ENCODE peak calls at places on chromosomes 12 and 14, in six cellular contexts. One of them, this sample, is unnamed.

GRCh38 chr12:74537707-74538385 is at the start of gene ATXN7L3B:
- DNase-seq in uterus: peak; percentile 90
- DNase-seq in transverse colon: peak; percentile 95
- DNase-seq in ovary: peak; percentile 93
- DNase-seq in fibroblast of mammary gland: peak; percentile 90
- DNase-seq in CD8-positive, alpha-beta T cell: peak; percentile 95
- DNase-seq in this sample: peak; percentile 100

GRCh38 chr12:106303202-106303820 is 778 bp downstream of the TCP11L2 start:
- DNase-seq in uterus: peak; percentile 86
- DNase-seq in transverse colon: peak; percentile 87
- DNase-seq in ovary: peak; percentile 82
- DNase-seq in fibroblast of mammary gland: peak; percentile 58
- DNase-seq in CD8-positive, alpha-beta T cell: peak; percentile 95
- DNase-seq in this sample: peak; percentile 73

GRCh38 chr12:8890313-8891084 is 23.8 kb upstream of the PHC1 start:
- DNase-seq in uterus: peak; percentile 46
- DNase-seq in transverse colon: peak; percentile 49
- DNase-seq in ovary: peak; percentile 44
- DNase-seq in fibroblast of mammary gland: peak; percentile 37
- DNase-seq in CD8-positive, alpha-beta T cell: peak; percentile 73
- DNase-seq in this sample: peak; percentile 88

GRCh38 chr12:58393152-58393551 is 451.8 kb downstream of the ATP23 start:
- DNase-seq in uterus: no peak
- DNase-seq in transverse colon: no peak
- DNase-seq in ovary: no peak
- DNase-seq in fibroblast of mammary gland: peak; percentile 30
- DNase-seq in CD8-positive, alpha-beta T cell: no peak
- DNase-seq in this sample: peak; percentile 5

GRCh38 chr12:42099433-42099832 is 45.2 kb downstream of the GXYLT1 start:
- DNase-seq in uterus: no peak
- DNase-seq in transverse colon: no peak
- DNase-seq in ovary: no peak
- DNase-seq in fibroblast of mammary gland: no peak
- DNase-seq in CD8-positive, alpha-beta T cell: no peak
- DNase-seq in this sample: no peak

GRCh38 chr14:104586832-104587620 is 7.5 kb downstream of the C14orf180 start:
- DNase-seq in uterus: no peak
- DNase-seq in transverse colon: no peak
- DNase-seq in ovary: no peak
- DNase-seq in fibroblast of mammary gland: no peak
- DNase-seq in CD8-positive, alpha-beta T cell: no peak
- DNase-seq in this sample: peak; percentile 12

GRCh38 chr12:68340404-68341270 is 8.5 kb upstream of the MDM1 start:
- DNase-seq in uterus: no peak
- DNase-seq in transverse colon: no peak
- DNase-seq in ovary: no peak
- DNase-seq in fibroblast of mammary gland: peak; percentile 8
- DNase-seq in CD8-positive, alpha-beta T cell: no peak
- DNase-seq in this sample: no peak

GRCh38 chr14:74476107-74476506 is 17.0 kb downstream of the NPC2 start:
- DNase-seq in uterus: no peak
- DNase-seq in transverse colon: no peak
- DNase-seq in ovary: no peak
- DNase-seq in fibroblast of mammary gland: no peak
- DNase-seq in CD8-positive, alpha-beta T cell: no peak
- DNase-seq in this sample: no peak

GRCh38 chr14:61598980-61599379 is 96.3 kb upstream of the HIF1A start:
- DNase-seq in uterus: no peak
- DNase-seq in transverse colon: no peak
- DNase-seq in ovary: no peak
- DNase-seq in fibroblast of mammary gland: no peak
- DNase-seq in CD8-positive, alpha-beta T cell: no peak
- DNase-seq in this sample: no peak

GRCh38 chr14:83706555-83706954 is 1823.4 kb upstream of the FLRT2 start:
- DNase-seq in uterus: no peak
- DNase-seq in transverse colon: no peak
- DNase-seq in ovary: no peak
- DNase-seq in fibroblast of mammary gland: no peak
- DNase-seq in CD8-positive, alpha-beta T cell: no peak
- DNase-seq in this sample: no peak

GRCh38 chr12:123950476-123951169 is 22.0 kb downstream of the CCDC92 start:
- DNase-seq in uterus: no peak
- DNase-seq in transverse colon: no peak
- DNase-seq in ovary: peak; percentile 24
- DNase-seq in fibroblast of mammary gland: no peak
- DNase-seq in CD8-positive, alpha-beta T cell: no peak
- DNase-seq in this sample: no peak

GRCh38 chr12:131950182-131950913 is 606 bp downstream of the EP400 start:
- DNase-seq in uterus: peak; percentile 29
- DNase-seq in transverse colon: peak; percentile 31
- DNase-seq in ovary: no peak
- DNase-seq in fibroblast of mammary gland: no peak
- DNase-seq in CD8-positive, alpha-beta T cell: peak; percentile 36
- DNase-seq in this sample: no peak

GRCh38 chr14:96383445-96383844 is 8.5 kb upstream of the AK7 start:
- DNase-seq in uterus: no peak
- DNase-seq in transverse colon: no peak
- DNase-seq in ovary: no peak
- DNase-seq in fibroblast of mammary gland: peak; percentile 41
- DNase-seq in CD8-positive, alpha-beta T cell: no peak
- DNase-seq in this sample: no peak

GRCh38 chr12:4214912-4215861 is 58.4 kb upstream of the CCND2 start:
- DNase-seq in uterus: no peak
- DNase-seq in transverse colon: peak; percentile 64
- DNase-seq in ovary: no peak
- DNase-seq in fibroblast of mammary gland: no peak
- DNase-seq in CD8-positive, alpha-beta T cell: peak; percentile 25
- DNase-seq in this sample: peak; percentile 38

GRCh38 chr12:750356-751191 is 1.8 kb upstream of the WNK1 start:
- DNase-seq in uterus: no peak
- DNase-seq in transverse colon: no peak
- DNase-seq in ovary: no peak
- DNase-seq in fibroblast of mammary gland: no peak
- DNase-seq in CD8-positive, alpha-beta T cell: no peak
- DNase-seq in this sample: no peak

DNA sequence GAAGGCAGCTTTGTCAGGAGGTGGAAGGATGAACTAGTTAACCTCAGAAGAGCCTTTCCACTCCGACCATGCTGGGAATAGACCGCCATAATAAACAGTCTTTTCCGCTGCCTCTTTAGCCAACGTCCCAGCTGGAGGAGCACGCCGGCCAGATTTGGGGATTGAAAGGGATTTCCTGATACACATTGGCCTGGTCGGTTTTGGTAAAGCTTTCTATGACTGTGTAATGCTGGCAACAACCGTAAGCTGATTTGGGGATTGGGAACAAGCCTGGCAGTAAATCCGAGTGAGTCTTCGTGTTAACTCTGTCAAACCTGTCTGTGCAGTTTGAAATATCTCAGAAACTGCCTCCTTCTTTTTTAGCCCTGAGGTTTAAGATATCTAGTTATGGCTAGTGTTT is 87.0 kb downstream of the DAD1 start:
- DNase-seq in uterus: no peak
- DNase-seq in transverse colon: no peak
- DNase-seq in ovary: no peak
- DNase-seq in fibroblast of mammary gland: no peak
- DNase-seq in CD8-positive, alpha-beta T cell: no peak
- DNase-seq in this sample: no peak
- H3K4me3 ChIP-seq in uterus: no peak overlapping the region
- H3K4me3 ChIP-seq in transverse colon: no peak overlapping the region
- H3K4me3 ChIP-seq in ovary: no peak overlapping the region
- H3K4me3 ChIP-seq in fibroblast of mammary gland: no peak overlapping the region
- H3K4me3 ChIP-seq in CD8-positive, alpha-beta T cell: peak overlapping the region; percentile 54
- H3K4me3 ChIP-seq in this sample: no peak overlapping the region

DNA sequence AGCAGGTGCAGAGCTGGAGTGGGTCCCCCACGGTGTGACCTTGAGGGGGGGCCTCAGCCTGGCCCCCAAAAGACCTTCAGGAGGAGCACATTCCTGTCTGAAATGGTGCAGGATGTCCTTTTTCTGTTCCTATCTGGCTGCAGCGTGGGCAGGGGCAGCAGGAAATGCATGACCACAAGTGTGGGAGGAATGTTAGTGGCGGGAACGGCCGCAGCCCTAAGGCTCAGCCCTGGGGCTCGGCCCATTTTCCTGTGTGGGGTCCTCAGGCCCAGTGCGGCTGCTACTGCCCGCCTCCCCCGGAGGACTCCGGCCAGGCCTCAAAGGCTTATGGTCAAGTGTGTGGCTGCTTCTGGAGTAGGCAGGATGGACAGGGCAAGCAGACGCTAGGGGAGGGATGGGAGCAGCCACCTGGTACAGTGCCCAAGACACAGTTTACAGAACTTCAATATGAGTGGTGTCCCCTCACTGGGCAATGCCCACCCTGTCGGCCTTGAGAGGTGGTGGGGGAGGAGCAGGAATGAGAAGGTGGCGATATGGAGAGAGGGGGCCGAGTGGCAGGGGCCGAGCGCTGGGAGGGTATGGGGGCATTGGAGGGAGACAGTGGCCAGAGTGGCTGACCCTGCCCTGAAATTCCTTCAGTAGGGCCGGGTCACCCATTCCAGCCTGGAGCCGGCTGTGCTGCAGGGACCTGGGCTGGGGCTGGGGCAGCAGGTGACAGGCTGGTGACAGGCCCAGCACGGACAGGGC is 137.4 kb downstream of the CALM1 start:
- DNase-seq in uterus: no peak
- DNase-seq in transverse colon: no peak
- DNase-seq in ovary: no peak
- DNase-seq in fibroblast of mammary gland: no peak
- DNase-seq in CD8-positive, alpha-beta T cell: no peak
- DNase-seq in this sample: no peak
- H3K4me3 ChIP-seq in uterus: no peak overlapping the region
- H3K4me3 ChIP-seq in transverse colon: no peak overlapping the region
- H3K4me3 ChIP-seq in ovary: no peak overlapping the region
- H3K4me3 ChIP-seq in fibroblast of mammary gland: no peak overlapping the region
- H3K4me3 ChIP-seq in CD8-positive, alpha-beta T cell: no peak overlapping the region
- H3K4me3 ChIP-seq in this sample: no peak overlapping the region

DNA sequence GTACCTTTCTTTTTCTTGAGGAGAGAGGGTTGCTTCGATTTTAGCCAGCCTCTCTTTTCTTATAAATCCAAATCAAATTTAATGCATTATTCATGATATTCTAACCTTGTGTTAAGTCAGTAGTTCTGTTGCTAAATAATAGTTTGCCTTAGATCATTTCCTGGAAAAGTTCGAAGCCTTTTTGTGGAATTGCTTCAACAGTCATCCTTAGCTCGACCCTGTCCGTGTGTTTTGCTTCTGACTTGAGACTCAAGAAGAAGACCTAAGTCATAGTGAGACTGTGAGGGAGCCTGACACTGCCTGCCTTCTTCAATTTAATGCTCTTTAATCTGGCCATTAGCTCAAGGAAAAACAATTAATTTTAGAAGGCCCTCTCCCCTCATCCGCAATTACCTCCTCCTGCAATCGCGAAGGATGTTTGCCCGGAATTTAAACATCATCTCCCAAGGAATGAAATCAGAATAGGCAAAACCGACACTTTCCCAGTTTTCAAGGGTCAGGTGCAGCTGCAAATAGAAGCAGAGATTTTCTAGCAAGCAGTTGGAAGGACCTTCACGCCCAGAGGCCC is 453 bp upstream of the SLC4A8 start:
- DNase-seq in uterus: no peak
- DNase-seq in transverse colon: no peak
- DNase-seq in ovary: no peak
- DNase-seq in fibroblast of mammary gland: peak; percentile 4
- DNase-seq in CD8-positive, alpha-beta T cell: no peak
- DNase-seq in this sample: no peak
- H3K4me3 ChIP-seq in uterus: peak overlapping the region; percentile 35
- H3K4me3 ChIP-seq in transverse colon: no peak overlapping the region
- H3K4me3 ChIP-seq in ovary: no peak overlapping the region
- H3K4me3 ChIP-seq in fibroblast of mammary gland: no peak overlapping the region
- H3K4me3 ChIP-seq in CD8-positive, alpha-beta T cell: peak overlapping the region; percentile 68
- H3K4me3 ChIP-seq in this sample: no peak overlapping the region

GRCh38 chr14:37598085-37598972 is 2.9 kb downstream of the TTC6 start:
- DNase-seq in uterus: no peak
- DNase-seq in transverse colon: peak; percentile 71
- DNase-seq in ovary: no peak
- DNase-seq in fibroblast of mammary gland: no peak
- DNase-seq in CD8-positive, alpha-beta T cell: no peak
- DNase-seq in this sample: no peak

GRCh38 chr14:37594916-37595808 is at the start of the genes FOXA1 and TTC6:
- DNase-seq in uterus: no peak
- DNase-seq in transverse colon: peak; percentile 65
- DNase-seq in ovary: no peak
- DNase-seq in fibroblast of mammary gland: peak; percentile 7
- DNase-seq in CD8-positive, alpha-beta T cell: no peak
- DNase-seq in this sample: no peak

GRCh38 chr14:37595809-37596595 is 573 bp downstream of the TTC6 start:
- DNase-seq in uterus: no peak
- DNase-seq in transverse colon: peak; percentile 90
- DNase-seq in ovary: no peak
- DNase-seq in fibroblast of mammary gland: peak; percentile 20
- DNase-seq in CD8-positive, alpha-beta T cell: peak; percentile 31
- DNase-seq in this sample: peak; percentile 31

GRCh38 chr14:37597538-37598084 is 2.2 kb downstream of the TTC6 start:
- DNase-seq in uterus: no peak
- DNase-seq in transverse colon: peak; percentile 75
- DNase-seq in ovary: no peak
- DNase-seq in fibroblast of mammary gland: peak; percentile 30
- DNase-seq in CD8-positive, alpha-beta T cell: no peak
- DNase-seq in this sample: no peak

GRCh38 chr14:37596790-37597189 is 1.4 kb downstream of the TTC6 start:
- DNase-seq in uterus: no peak
- DNase-seq in transverse colon: no peak
- DNase-seq in ovary: no peak
- DNase-seq in fibroblast of mammary gland: no peak
- DNase-seq in CD8-positive, alpha-beta T cell: no peak
- DNase-seq in this sample: no peak
- H3K4me3 ChIP-seq in uterus: no peak overlapping the region
- H3K4me3 ChIP-seq in transverse colon: no peak overlapping the region
- H3K4me3 ChIP-seq in ovary: no peak overlapping the region
- H3K4me3 ChIP-seq in fibroblast of mammary gland: no peak overlapping the region
- H3K4me3 ChIP-seq in CD8-positive, alpha-beta T cell: no peak overlapping the region
- H3K4me3 ChIP-seq in this sample: no peak overlapping the region

GRCh38 chr14:40122978-40123648 is 690.9 kb upstream of the FBXO33 start:
- DNase-seq in uterus: no peak
- DNase-seq in transverse colon: no peak
- DNase-seq in ovary: no peak
- DNase-seq in fibroblast of mammary gland: peak; percentile 34
- DNase-seq in CD8-positive, alpha-beta T cell: no peak
- DNase-seq in this sample: no peak
- H3K4me3 ChIP-seq in uterus: no peak overlapping the region
- H3K4me3 ChIP-seq in transverse colon: no peak overlapping the region
- H3K4me3 ChIP-seq in ovary: no peak overlapping the region
- H3K4me3 ChIP-seq in fibroblast of mammary gland: no peak overlapping the region
- H3K4me3 ChIP-seq in CD8-positive, alpha-beta T cell: no peak overlapping the region
- H3K4me3 ChIP-seq in this sample: no peak overlapping the region

GRCh38 chr12:20411309-20411708 is 43.0 kb downstream of the PDE3A start:
- DNase-seq in uterus: no peak
- DNase-seq in transverse colon: no peak
- DNase-seq in ovary: no peak
- DNase-seq in fibroblast of mammary gland: no peak
- DNase-seq in CD8-positive, alpha-beta T cell: no peak
- DNase-seq in this sample: no peak
- H3K4me3 ChIP-seq in uterus: no peak overlapping the region
- H3K4me3 ChIP-seq in transverse colon: no peak overlapping the region
- H3K4me3 ChIP-seq in ovary: no peak overlapping the region
- H3K4me3 ChIP-seq in fibroblast of mammary gland: no peak overlapping the region
- H3K4me3 ChIP-seq in CD8-positive, alpha-beta T cell: no peak overlapping the region
- H3K4me3 ChIP-seq in this sample: no peak overlapping the region

GRCh38 chr12:48903982-48904411 is 21.3 kb downstream of the FKBP11 start:
- DNase-seq in uterus: peak; percentile 73
- DNase-seq in transverse colon: peak; percentile 75
- DNase-seq in ovary: peak; percentile 70
- DNase-seq in fibroblast of mammary gland: peak; percentile 86
- DNase-seq in CD8-positive, alpha-beta T cell: peak; percentile 88
- DNase-seq in this sample: peak; percentile 78
- H3K4me3 ChIP-seq in uterus: peak overlapping the region; percentile 32
- H3K4me3 ChIP-seq in transverse colon: peak overlapping the region; percentile 34
- H3K4me3 ChIP-seq in ovary: peak overlapping the region; percentile 37
- H3K4me3 ChIP-seq in fibroblast of mammary gland: peak overlapping the region; percentile 40
- H3K4me3 ChIP-seq in CD8-positive, alpha-beta T cell: peak overlapping the region; percentile 27
- H3K4me3 ChIP-seq in this sample: peak overlapping the region; percentile 50